ENCODE peak calls at places on chromosomes 16 and 17, in six cellular contexts. V, F, X, I, O and Q are unnamed samples.

GRCh38 chr16:50251375-50252081 is 14.8 kb upstream of the ADCY7 start:
- DNase-seq in V (no peak), F (no peak), X (no peak), I (no peak), O (no peak), Q (peak)

GRCh38 chr16:1823821-1824220 is 2.8 kb downstream of the HAGH start:
- DNase-seq in V (no peak), F (peak), X (peak), I (no peak), O (peak), Q (no peak)

GRCh38 chr16:6684076-6684673 is 648.5 kb upstream of the RBFOX1 start:
- DNase-seq in V (no peak), F (peak), X (no peak), I (no peak), O (peak), Q (no peak)

GRCh38 chr16:87457051-87457611 is 35.7 kb downstream of the ZCCHC14 start:
- DNase-seq in V (no peak), F (no peak), X (no peak), I (no peak), O (no peak), Q (no peak)

GRCh38 chr17:20086416-20087074 is 77.4 kb downstream of the SPECC1 start:
- DNase-seq in V (no peak), F (peak), X (no peak), I (no peak), O (no peak), Q (peak)

GRCh38 chr16:51762081-51762995 is 611.3 kb upstream of the SALL1 start:
- DNase-seq in V (peak), F (peak), X (peak), I (peak), O (peak), Q (peak)

GRCh38 chr17:57496382-57496781 is 240.1 kb downstream of the MSI2 start:
- DNase-seq in V (no peak), F (no peak), X (no peak), I (no peak), O (no peak), Q (no peak)

GRCh38 chr17:41792835-41793748 is 6.6 kb upstream of the JUP start:
- DNase-seq in V (no peak), F (no peak), X (no peak), I (peak), O (peak), Q (no peak)

GRCh38 chr16:87330257-87330624 is 13.0 kb upstream of the C16orf95 start:
- DNase-seq in V (no peak), F (no peak), X (no peak), I (peak), O (no peak), Q (no peak)

GRCh38 chr16:84068041-84068440 is 25.4 kb upstream of the SLC38A8 start:
- DNase-seq in V (no peak), F (no peak), X (no peak), I (no peak), O (no peak), Q (no peak)

GRCh38 chr17:27800522-27800921 is at the start of gene NOS2:
- DNase-seq in V (no peak), F (no peak), X (no peak), I (no peak), O (no peak), Q (no peak)

GRCh38 chr16:4015275-4015990 is 100.8 kb downstream of the ADCY9 start:
- DNase-seq in V (no peak), F (no peak), X (no peak), I (no peak), O (peak), Q (no peak)

GRCh38 chr16:50593410-50594139 is 45.4 kb downstream of the NKD1 start:
- DNase-seq in V (no peak), F (peak), X (no peak), I (no peak), O (no peak), Q (no peak)

GRCh38 chr17:49297141-49297540 is 64.9 kb downstream of the ZNF652 start:
- DNase-seq in V (no peak), F (no peak), X (no peak), I (no peak), O (no peak), Q (no peak)

GRCh38 chr17:9225305-9226101 is 204.2 kb downstream of the NTN1 start:
- DNase-seq in V (no peak), F (no peak), X (no peak), I (no peak), O (no peak), Q (no peak)

GRCh38 chr17:78674595-78675315 is 97.6 kb upstream of the DNAH17 start:
- DNase-seq in V (no peak), F (no peak), X (no peak), I (no peak), O (no peak), Q (no peak)

GRCh38 chr16:30115238-30115637 is 1.9 kb upstream of the GDPD3 start:
- DNase-seq in V (no peak), F (no peak), X (no peak), I (peak), O (no peak), Q (no peak)

GRCh38 chr16:53219795-53220194 is 165.0 kb downstream of the CHD9 start:
- DNase-seq in V (no peak), F (no peak), X (no peak), I (no peak), O (no peak), Q (no peak)

GRCh38 chr17:58084317-58084981 is 1.2 kb downstream of the DYNLL2 start:
- DNase-seq in V (no peak), F (peak), X (peak), I (peak), O (peak), Q (peak)

GRCh38 chr17:71361691-71362450 is 758.9 kb upstream of the SOX9 start:
- DNase-seq in V (no peak), F (no peak), X (no peak), I (no peak), O (no peak), Q (no peak)

GRCh38 chr16:27281285-27281684 is 12.7 kb upstream of the NSMCE1 start:
- DNase-seq in V (no peak), F (no peak), X (no peak), I (no peak), O (no peak), Q (no peak)

GRCh38 chr17:61460796-61461585 is 8.8 kb downstream of the TBX4 start:
- DNase-seq in V (no peak), F (no peak), X (no peak), I (no peak), O (no peak), Q (no peak)

GRCh38 chr17:49984283-49984682 is 10.7 kb downstream of the DLX3 start:
- DNase-seq in V (no peak), F (no peak), X (no peak), I (no peak), O (no peak), Q (no peak)

GRCh38 chr16:831571-832443 is 31.3 kb upstream of the GNG13 start:
- DNase-seq in V (no peak), F (no peak), X (no peak), I (no peak), O (no peak), Q (no peak)

GRCh38 chr16:3618782-3619166 is 7.4 kb upstream of the SLX4 start:
- DNase-seq in V (no peak), F (no peak), X (no peak), I (no peak), O (no peak), Q (no peak)

GRCh38 chr17:46986401-46986800 is 7.3 kb upstream of the RPRML start:
- DNase-seq in V (no peak), F (no peak), X (no peak), I (no peak), O (no peak), Q (no peak)

GRCh38 chr16:28155293-28155692 is 56.5 kb downstream of the XPO6 start:
- DNase-seq in V (no peak), F (no peak), X (no peak), I (no peak), O (no peak), Q (no peak)

GRCh38 chr16:67528222-67528869 is at the start of gene RIPOR1:
- DNase-seq in V (no peak), F (no peak), X (peak), I (peak), O (peak), Q (no peak)

GRCh38 chr17:21419299-21420239 is 43.4 kb downstream of the KCNJ12 start:
- DNase-seq in V (no peak), F (no peak), X (no peak), I (no peak), O (no peak), Q (peak)

GRCh38 chr17:15886804-15887203 is 58.1 kb upstream of the ADORA2B start:
- DNase-seq in V (no peak), F (no peak), X (no peak), I (peak), O (no peak), Q (no peak)

GRCh38 chr16:12185563-12185962 is 209.0 kb downstream of the SNX29 start:
- DNase-seq in V (no peak), F (no peak), X (no peak), I (no peak), O (no peak), Q (no peak)

GRCh38 chr17:4966844-4967538 is 626 bp downstream of the SPAG7 start:
- DNase-seq in V (peak), F (peak), X (peak), I (peak), O (peak), Q (peak)

GRCh38 chr16:26981266-26981938 is 85.3 kb upstream of the C16orf82 start:
- DNase-seq in V (no peak), F (no peak), X (no peak), I (no peak), O (no peak), Q (no peak)

GRCh38 chr16:10971560-10971961 is 27.2 kb downstream of the CLEC16A start:
- DNase-seq in V (peak), F (peak), X (peak), I (no peak), O (peak), Q (no peak)

GRCh38 chr17:57563968-57564367 is 181.1 kb downstream of the CCDC182 start:
- DNase-seq in V (no peak), F (no peak), X (no peak), I (no peak), O (no peak), Q (no peak)

GRCh38 chr16:65825191-65825856 is 541.2 kb upstream of the CDH5 start:
- DNase-seq in V (no peak), F (no peak), X (no peak), I (no peak), O (no peak), Q (peak)

GRCh38 chr17:67443931-67444597 is 67.0 kb downstream of the PITPNC1 start:
- DNase-seq in V (peak), F (no peak), X (no peak), I (no peak), O (no peak), Q (no peak)

GRCh38 chr17:82881900-82882714 is 42.3 kb upstream of the ZNF750 start:
- DNase-seq in V (peak), F (no peak), X (no peak), I (peak), O (no peak), Q (no peak)

GRCh38 chr16:50956637-50957036 is 194.4 kb downstream of the SALL1 start:
- DNase-seq in V (no peak), F (no peak), X (no peak), I (no peak), O (no peak), Q (no peak)

DNA sequence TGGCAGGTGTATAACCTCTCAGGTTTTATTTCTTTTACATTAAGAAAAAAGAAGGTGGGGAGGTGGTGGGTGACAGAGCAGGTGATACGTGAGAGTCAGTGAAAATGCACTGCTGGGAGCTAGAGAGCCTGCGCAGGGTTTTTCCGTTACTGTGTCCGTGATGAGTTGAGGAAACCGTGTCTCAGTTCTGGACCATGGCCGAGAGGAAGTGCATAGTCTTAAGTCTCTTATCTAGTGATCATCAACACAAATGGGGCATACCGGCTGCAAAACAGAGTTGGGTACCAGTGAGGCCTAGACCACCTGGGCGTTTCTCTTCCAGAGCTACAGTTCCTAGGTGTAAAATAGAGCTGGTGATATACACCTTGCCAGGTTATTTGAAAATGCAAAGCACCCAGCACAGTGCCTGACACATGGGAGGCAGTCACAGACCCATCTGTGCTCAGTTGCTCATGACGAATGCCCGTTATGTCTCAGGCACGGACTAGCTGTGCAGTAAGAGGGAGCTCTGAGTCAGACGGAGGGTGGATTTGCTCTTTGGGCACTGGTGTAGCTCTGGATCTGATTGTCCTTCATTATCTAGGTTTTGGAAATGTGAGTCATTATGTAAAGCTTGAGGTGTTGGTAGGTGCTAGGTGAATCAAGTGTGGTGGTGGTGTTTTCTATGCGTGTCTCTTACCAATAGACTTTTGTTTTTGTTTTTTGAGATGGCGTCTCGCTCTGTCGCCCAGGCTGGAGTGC is 60.9 kb downstream of the RPTOR start:
- DNase-seq in V (no peak), F (no peak), X (peak), I (no peak), O (peak), Q (no peak)
- TF ChIP-seq CTCF in V (no peak), F (no peak), X (no peak), I (no peak), O (no peak), Q (no peak)

GRCh38 chr17:34852614-34853013 is 108.6 kb downstream of the CCT6B start:
- DNase-seq in V (no peak), F (no peak), X (no peak), I (no peak), O (no peak), Q (no peak)
- TF ChIP-seq CTCF in V (no peak), F (peak), X (no peak), I (no peak), O (no peak), Q (no peak)

DNA sequence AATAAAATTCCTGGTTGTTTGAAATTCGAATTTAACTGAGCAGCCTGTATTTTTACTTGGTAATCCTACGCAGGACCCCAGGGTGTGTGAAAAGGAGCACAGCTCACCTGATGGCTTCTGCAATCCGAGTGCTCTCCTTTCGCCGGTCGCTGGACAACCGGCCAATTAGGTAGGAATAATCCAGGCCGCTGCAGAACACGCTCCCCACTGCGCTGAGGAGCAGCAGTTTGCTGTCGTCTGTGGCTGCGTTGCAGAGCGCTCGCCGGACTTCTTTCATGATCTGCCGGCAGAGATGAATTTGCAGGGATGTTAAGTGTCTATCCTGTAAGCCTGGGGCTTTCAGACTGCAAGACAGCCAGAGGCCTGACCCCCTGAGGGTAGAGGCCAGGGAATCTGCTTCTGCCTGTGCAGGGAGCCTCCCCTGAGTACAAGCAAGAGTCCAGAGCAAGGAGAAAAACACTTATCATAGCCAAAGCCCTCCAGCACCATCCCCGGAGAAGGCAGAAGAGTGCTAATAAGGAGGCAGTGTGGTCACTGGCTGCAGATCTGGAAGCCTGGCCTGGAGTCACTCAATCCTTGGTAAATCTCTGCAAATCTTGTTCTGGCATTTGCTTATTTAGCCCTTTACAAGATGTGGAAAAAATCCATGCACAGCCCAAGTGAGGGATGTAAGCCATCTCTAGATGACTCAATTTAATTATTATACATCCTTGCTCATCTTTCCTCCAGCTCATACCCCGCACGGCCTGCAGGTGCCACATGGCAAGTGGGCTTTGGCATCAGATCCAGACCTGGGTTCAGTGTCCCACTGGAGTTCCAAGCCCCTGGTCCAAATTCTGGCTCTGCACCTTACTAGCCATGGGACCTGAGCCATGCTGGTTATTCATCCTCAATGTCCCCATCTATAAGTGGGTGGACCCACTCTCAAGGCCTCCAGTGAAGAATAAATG is 80.1 kb downstream of the DYNLRB2 start:
- DNase-seq in V (no peak), F (no peak), X (no peak), I (no peak), O (no peak), Q (no peak)
- TF ChIP-seq CTCF in V (no peak), F (no peak), X (no peak), I (no peak), O (no peak), Q (no peak)

GRCh38 chr17:7893226-7893880 is 4.8 kb downstream of the CHD3 start:
- DNase-seq in V (no peak), F (no peak), X (no peak), I (no peak), O (no peak), Q (no peak)

GRCh38 chr17:7897090-7897489 is 8.5 kb downstream of the CHD3 start:
- DNase-seq in V (no peak), F (no peak), X (no peak), I (no peak), O (no peak), Q (no peak)

GRCh38 chr17:7894226-7894625 is 5.6 kb downstream of the CHD3 start:
- DNase-seq in V (no peak), F (no peak), X (no peak), I (no peak), O (no peak), Q (no peak)

GRCh38 chr17:7894866-7895265 is 6.3 kb downstream of the CHD3 start:
- DNase-seq in V (no peak), F (no peak), X (no peak), I (no peak), O (no peak), Q (no peak)

DNA sequence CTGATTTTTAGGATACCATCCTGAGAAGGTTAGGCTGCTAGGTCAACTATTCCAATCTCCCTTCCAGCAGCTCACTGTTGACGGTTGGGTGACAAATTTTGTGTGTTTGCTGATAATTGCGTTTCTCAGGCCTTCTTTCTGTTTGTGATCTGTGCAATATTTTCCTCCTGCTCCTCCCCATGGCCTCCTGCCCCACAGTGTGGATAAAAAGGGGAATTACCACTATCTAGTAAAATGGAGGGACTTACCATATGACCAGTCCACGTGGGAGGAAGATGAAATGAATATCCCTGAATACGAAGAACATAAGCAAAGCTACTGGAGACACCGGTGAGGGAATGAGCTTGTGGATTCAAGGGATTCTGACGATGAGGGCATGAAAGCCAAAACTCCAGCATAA is 9.2 kb downstream of the CHD3 start:
- DNase-seq in V (no peak), F (no peak), X (no peak), I (no peak), O (peak), Q (no peak)
- TF ChIP-seq CTCF in V (no peak), F (no peak), X (no peak), I (peak), O (peak), Q (peak)

DNA sequence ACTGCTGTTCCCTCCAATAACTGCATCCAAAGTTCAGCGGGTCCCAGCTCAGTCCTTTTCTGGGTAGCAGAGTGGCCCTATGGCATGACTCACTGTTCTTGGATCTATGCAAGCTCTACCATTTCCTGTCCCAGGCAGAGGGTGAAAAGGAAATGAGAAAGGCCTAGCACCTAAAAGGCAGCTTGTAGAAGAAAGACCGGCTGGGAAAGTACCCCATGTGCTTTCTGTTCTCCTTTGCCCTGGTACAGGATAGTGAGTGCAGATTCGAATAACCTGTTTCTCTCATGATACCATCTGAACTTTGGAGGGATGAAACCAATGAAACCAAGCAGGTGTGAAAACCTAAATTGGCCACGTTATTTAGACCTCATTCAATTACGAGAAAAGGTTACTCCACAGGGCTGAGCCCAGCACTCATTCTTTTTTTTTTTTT is 12.7 kb upstream of the HASPIN start:
- DNase-seq in V (no peak), F (no peak), X (peak), I (no peak), O (no peak), Q (no peak)
- TF ChIP-seq CTCF in V (no peak), F (no peak), X (no peak), I (no peak), O (no peak), Q (no peak)

GRCh38 chr16:85981826-85982562 is 83.0 kb downstream of the IRF8 start:
- DNase-seq in V (no peak), F (no peak), X (no peak), I (no peak), O (no peak), Q (no peak)

GRCh38 chr16:85980686-85981085 is 81.7 kb downstream of the IRF8 start:
- DNase-seq in V (no peak), F (no peak), X (no peak), I (no peak), O (no peak), Q (no peak)

GRCh38 chr16:85978976-85979375 is 80.0 kb downstream of the IRF8 start:
- DNase-seq in V (no peak), F (no peak), X (no peak), I (no peak), O (no peak), Q (no peak)

GRCh38 chr16:85978291-85978775 is 79.4 kb downstream of the IRF8 start:
- DNase-seq in V (no peak), F (no peak), X (no peak), I (peak), O (no peak), Q (no peak)

GRCh38 chr16:85979605-85980004 is 80.6 kb downstream of the IRF8 start:
- DNase-seq in V (no peak), F (no peak), X (no peak), I (no peak), O (no peak), Q (no peak)
- TF ChIP-seq CTCF in V (no peak), F (no peak), X (no peak), I (no peak), O (no peak), Q (no peak)